ENCODE peak calls at places on chromosomes 7 and 10, in nine cellular contexts. C, D, N, K, X, P, G, Q and B are unnamed samples.
A peak's percentile ranks its signal among the peaks of the same experiment; 100 is the strongest.

GRCh38 chr7:36887969-36888368 is 163.7 kb upstream of the AOAH start:
- DNase-seq in Q (no peak), C (no peak), G (no peak), X (no peak), N (no peak), P (no peak), D (no peak), K (no peak), B (no peak)

GRCh38 chr7:28272461-28272877 is 91.9 kb upstream of the JAZF1 start:
- DNase-seq in P (peak; percentile 47), D (peak; percentile 8), Q (peak; percentile 1), K (peak; percentile 61), X (no peak), G (no peak), C (peak; percentile 39), N (no peak), B (no peak)

GRCh38 chr10:107072786-107073185 is 91.7 kb downstream of the SORCS1 start:
- DNase-seq in P (no peak), N (no peak), C (peak; percentile 20), D (no peak), X (no peak), K (no peak), G (no peak), Q (no peak), B (no peak)

GRCh38 chr7:82755705-82756551 is 312.4 kb upstream of the CACNA2D1 start:
- DNase-seq in K (peak; percentile 17), Q (no peak), G (no peak), P (peak; percentile 69), C (no peak), N (no peak), X (no peak), D (no peak), B (no peak)

GRCh38 chr7:29350351-29350750 is 155.8 kb downstream of the CHN2 start:
- DNase-seq in N (no peak), C (no peak), Q (no peak), X (no peak), G (peak; percentile 89), D (no peak), K (no peak), P (no peak), B (no peak)

GRCh38 chr10:112991888-112992491 is 41.9 kb downstream of the TCF7L2 start:
- DNase-seq in X (no peak), G (no peak), P (no peak), C (peak; percentile 59), N (no peak), K (no peak), D (no peak), Q (no peak), B (no peak)

GRCh38 chr10:130358981-130359650 is 222.9 kb downstream of the GLRX3 start:
- DNase-seq in K (no peak), Q (no peak), X (no peak), N (no peak), C (no peak), P (no peak), G (no peak), D (no peak), B (no peak)

GRCh38 chr7:66304536-66304935 is 99.4 kb downstream of the TPST1 start:
- DNase-seq in D (no peak), C (no peak), G (no peak), X (no peak), P (no peak), K (no peak), N (no peak), Q (no peak), B (no peak)

GRCh38 chr10:21523007-21523406 is 2.5 kb downstream of the SKIDA1 start:
- DNase-seq in Q (no peak), G (no peak), N (no peak), D (no peak), X (no peak), K (no peak), C (no peak), P (no peak), B (no peak)

GRCh38 chr7:22403344-22403743 is 46.4 kb upstream of the RAPGEF5 start:
- DNase-seq in P (no peak), K (no peak), Q (no peak), N (no peak), G (no peak), X (no peak), C (no peak), D (no peak), B (no peak)

GRCh38 chr7:89927762-89928161 is 226.5 kb upstream of the STEAP1 start:
- DNase-seq in P (no peak), X (no peak), K (no peak), G (no peak), D (no peak), Q (no peak), N (no peak), C (no peak), B (no peak)

GRCh38 chr10:88794731-88795130 is 7.8 kb upstream of the LIPM start:
- DNase-seq in Q (no peak), P (no peak), G (no peak), N (no peak), X (no peak), C (no peak), D (no peak), K (no peak), B (no peak)

GRCh38 chr10:132916421-132916841 is 25.9 kb downstream of the CFAP46 start:
- DNase-seq in D (no peak), K (no peak), X (no peak), N (no peak), G (no peak), C (no peak), P (no peak), Q (no peak), B (peak; percentile 16)

GRCh38 chr10:1938317-1938716 is 201.0 kb upstream of the ADARB2 start:
- DNase-seq in P (no peak), C (no peak), X (no peak), G (no peak), K (no peak), N (no peak), Q (no peak), D (no peak), B (no peak)

GRCh38 chr7:23893942-23894890 is 184.2 kb downstream of the STK31 start:
- DNase-seq in C (no peak), P (peak; percentile 32), X (no peak), K (no peak), D (no peak), Q (no peak), G (no peak), N (no peak), B (no peak)

GRCh38 chr7:80060218-80060806 is 74.3 kb upstream of the GNAI1 start:
- DNase-seq in G (peak; percentile 59), Q (no peak), K (no peak), D (no peak), X (no peak), P (no peak), N (no peak), C (no peak), B (no peak)

GRCh38 chr10:34469446-34469845 is 345.6 kb downstream of the PARD3 start:
- DNase-seq in C (no peak), K (no peak), N (no peak), G (no peak), X (no peak), P (no peak), Q (no peak), D (no peak), B (no peak)

GRCh38 chr10:84095821-84096497 is 43.4 kb upstream of the GHITM start:
- DNase-seq in N (no peak), Q (no peak), P (no peak), X (no peak), K (no peak), G (no peak), D (no peak), C (no peak), B (no peak)

GRCh38 chr10:15325243-15326002 is 45.7 kb downstream of the FAM171A1 start:
- DNase-seq in G (no peak), C (no peak), P (peak; percentile 81), Q (no peak), N (no peak), X (no peak), D (no peak), K (no peak), B (no peak)

GRCh38 chr7:35268953-35269352 is 15.1 kb upstream of the TBX20 start:
- DNase-seq in D (no peak), G (no peak), P (no peak), Q (no peak), K (no peak), C (no peak), N (no peak), X (no peak), B (no peak)

GRCh38 chr10:78559514-78560392 is 509.0 kb upstream of the ZMIZ1 start:
- DNase-seq in X (no peak), C (no peak), G (no peak), Q (no peak), N (no peak), P (no peak), K (no peak), D (no peak), B (no peak)

GRCh38 chr7:74252893-74253292 is 1.3 kb downstream of the RFC2 start:
- DNase-seq in C (no peak), P (no peak), N (no peak), K (no peak), Q (no peak), G (peak; percentile 64), D (no peak), X (no peak), B (no peak)

GRCh38 chr7:20783716-20784310 is 2.9 kb downstream of the SP8 start:
- DNase-seq in P (no peak), K (no peak), D (no peak), N (no peak), C (no peak), Q (no peak), G (no peak), X (no peak), B (no peak)

GRCh38 chr7:126700807-126701604 is 551.7 kb downstream of the GRM8 start:
- DNase-seq in D (no peak), C (no peak), Q (no peak), X (peak; percentile 8), G (peak; percentile 52), K (peak; percentile 81), N (peak; percentile 25), P (peak; percentile 99), B (no peak)

GRCh38 chr10:10787586-10787985 is 230.1 kb upstream of the CELF2 start:
- DNase-seq in C (no peak), G (no peak), P (no peak), Q (no peak), X (no peak), D (no peak), N (no peak), K (no peak), B (no peak)

GRCh38 chr10:27745719-27746363 is at the start of gene MKX:
- DNase-seq in Q (peak; percentile 17), X (peak; percentile 9), G (peak; percentile 3), K (peak; percentile 43), P (peak; percentile 38), D (no peak), N (no peak), C (no peak), B (peak; percentile 78)

GRCh38 chr7:20816389-20816959 is 29.8 kb upstream of the SP8 start:
- DNase-seq in G (no peak), N (no peak), X (no peak), C (no peak), Q (no peak), D (no peak), K (no peak), P (no peak), B (no peak)

GRCh38 chr7:5234852-5235831 is 45.1 kb downstream of the WIPI2 start:
- DNase-seq in Q (no peak), C (no peak), D (no peak), N (no peak), P (no peak), X (no peak), G (no peak), K (no peak), B (no peak)

GRCh38 chr10:79981673-79982485 is 33.0 kb upstream of the SFTPD start:
- DNase-seq in Q (no peak), G (peak; percentile 67), X (peak; percentile 65), D (no peak), P (no peak), K (peak; percentile 53), C (peak; percentile 57), N (no peak), B (no peak)

GRCh38 chr10:21953585-21954057 is 49.9 kb downstream of the DNAJC1 start:
- DNase-seq in D (no peak), N (no peak), G (peak; percentile 80), C (no peak), Q (no peak), X (no peak), K (peak; percentile 12), P (no peak), B (no peak)

GRCh38 chr7:132028144-132028920 is 471.9 kb upstream of the PODXL start:
- DNase-seq in D (no peak), P (no peak), G (no peak), Q (no peak), K (no peak), N (no peak), C (no peak), X (no peak), B (no peak)